ENCODE peak calls at places on chromosomes 4 and X, in eight cellular contexts. One of them, this sample, is unnamed.

GRCh38 chr4:948101-948935 is 16.1 kb downstream of the TMEM175 start:
- DNase-seq in neural progenitor cell: no peak
- DNase-seq in hepatocyte: peak; percentile 34
- DNase-seq in PC-3: no peak
- DNase-seq in GM23338: no peak
- DNase-seq in HCT116: no peak
- DNase-seq in SK-N-SH: peak; percentile 14
- DNase-seq in MM.1S: no peak
- DNase-seq in this sample: no peak

GRCh38 chrX:73838123-73838522 is 275.1 kb downstream of the CHIC1 start:
- DNase-seq in SK-N-SH: no peak
- DNase-seq in HCT116: no peak
- DNase-seq in hepatocyte: no peak
- DNase-seq in GM23338: no peak
- DNase-seq in PC-3: no peak
- DNase-seq in MM.1S: no peak
- DNase-seq in neural progenitor cell: no peak
- DNase-seq in this sample: no peak

GRCh38 chr4:25938251-25939186 is 24.5 kb downstream of the SMIM20 start:
- DNase-seq in SK-N-SH: no peak
- DNase-seq in MM.1S: no peak
- DNase-seq in PC-3: peak; percentile 5
- DNase-seq in neural progenitor cell: no peak
- DNase-seq in hepatocyte: no peak
- DNase-seq in GM23338: no peak
- DNase-seq in HCT116: no peak
- DNase-seq in this sample: peak; percentile 94

GRCh38 chr4:70958681-70959080 is 34.8 kb upstream of the DCK start:
- DNase-seq in neural progenitor cell: no peak
- DNase-seq in PC-3: peak; percentile 8
- DNase-seq in HCT116: no peak
- DNase-seq in hepatocyte: no peak
- DNase-seq in MM.1S: no peak
- DNase-seq in GM23338: no peak
- DNase-seq in SK-N-SH: no peak
- DNase-seq in this sample: peak; percentile 91

GRCh38 chrX:65610040-65610439 is 57.4 kb upstream of the MSN start:
- DNase-seq in MM.1S: no peak
- DNase-seq in SK-N-SH: no peak
- DNase-seq in hepatocyte: no peak
- DNase-seq in GM23338: no peak
- DNase-seq in PC-3: no peak
- DNase-seq in HCT116: no peak
- DNase-seq in neural progenitor cell: no peak
- DNase-seq in this sample: peak; percentile 14

GRCh38 chr4:20520901-20521300 is 179.4 kb upstream of the PACRGL start:
- DNase-seq in PC-3: peak; percentile 54
- DNase-seq in hepatocyte: no peak
- DNase-seq in SK-N-SH: peak; percentile 8
- DNase-seq in MM.1S: no peak
- DNase-seq in GM23338: no peak
- DNase-seq in neural progenitor cell: no peak
- DNase-seq in HCT116: no peak
- DNase-seq in this sample: peak; percentile 80

GRCh38 chrX:118226060-118226428 is 109.4 kb upstream of the KLHL13 start:
- DNase-seq in HCT116: no peak
- DNase-seq in MM.1S: peak; percentile 40
- DNase-seq in GM23338: peak; percentile 16
- DNase-seq in SK-N-SH: peak; percentile 35
- DNase-seq in hepatocyte: peak; percentile 26
- DNase-seq in PC-3: peak; percentile 45
- DNase-seq in neural progenitor cell: no peak
- DNase-seq in this sample: peak; percentile 32

GRCh38 chr4:107755841-107756356 is 35.9 kb upstream of the PAPSS1 start:
- DNase-seq in hepatocyte: no peak
- DNase-seq in PC-3: no peak
- DNase-seq in GM23338: peak; percentile 45
- DNase-seq in SK-N-SH: no peak
- DNase-seq in MM.1S: peak; percentile 87
- DNase-seq in neural progenitor cell: no peak
- DNase-seq in HCT116: no peak
- DNase-seq in this sample: no peak

GRCh38 chr4:5204781-5205180 is 153.5 kb downstream of the STK32B start:
- DNase-seq in HCT116: no peak
- DNase-seq in PC-3: peak; percentile 40
- DNase-seq in neural progenitor cell: no peak
- DNase-seq in hepatocyte: no peak
- DNase-seq in MM.1S: no peak
- DNase-seq in GM23338: no peak
- DNase-seq in SK-N-SH: no peak
- DNase-seq in this sample: peak; percentile 37

GRCh38 chr4:148203056-148203898 is 238.9 kb downstream of the NR3C2 start:
- DNase-seq in PC-3: no peak
- DNase-seq in SK-N-SH: no peak
- DNase-seq in hepatocyte: peak; percentile 46
- DNase-seq in GM23338: peak; percentile 67
- DNase-seq in neural progenitor cell: peak; percentile 64
- DNase-seq in MM.1S: no peak
- DNase-seq in HCT116: no peak
- DNase-seq in this sample: no peak

GRCh38 chr4:119579823-119580222 is 48.8 kb downstream of the PDE5A start:
- DNase-seq in HCT116: no peak
- DNase-seq in hepatocyte: no peak
- DNase-seq in MM.1S: no peak
- DNase-seq in neural progenitor cell: no peak
- DNase-seq in GM23338: no peak
- DNase-seq in PC-3: no peak
- DNase-seq in SK-N-SH: no peak
- DNase-seq in this sample: no peak
- TF ChIP-seq EZH2phosphoT487 in HCT116: no peak
- TF ChIP-seq EZH2phosphoT487 in hepatocyte: no peak
- TF ChIP-seq EZH2phosphoT487 in MM.1S: no peak
- TF ChIP-seq EZH2phosphoT487 in neural progenitor cell: no peak
- TF ChIP-seq EZH2phosphoT487 in GM23338: no peak
- TF ChIP-seq EZH2phosphoT487 in PC-3: no peak
- TF ChIP-seq EZH2phosphoT487 in SK-N-SH: no peak
- TF ChIP-seq EZH2phosphoT487 in this sample: no peak

DNA sequence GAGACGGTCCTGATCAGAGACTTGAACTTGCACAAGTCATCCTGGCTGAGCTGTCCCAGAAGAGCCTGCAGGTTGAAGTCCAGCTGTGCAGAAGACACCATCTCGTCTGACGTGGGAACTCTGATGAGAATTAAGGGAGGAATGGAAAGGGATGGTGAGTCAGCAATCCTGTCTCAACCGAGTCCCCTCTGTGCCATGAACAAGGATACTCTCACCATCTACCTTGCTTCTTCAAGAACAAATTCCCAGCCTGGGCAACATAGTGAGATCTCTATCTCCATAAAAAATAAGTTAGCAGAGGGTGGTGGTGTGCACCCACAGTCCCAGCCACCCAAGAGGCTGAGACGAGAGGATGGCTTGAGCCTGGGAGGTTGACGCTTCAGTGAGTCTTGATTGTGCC is at the start of gene NLRP2B:
- DNase-seq in HCT116: no peak
- DNase-seq in PC-3: no peak
- DNase-seq in SK-N-SH: no peak
- DNase-seq in MM.1S: no peak
- DNase-seq in GM23338: no peak
- DNase-seq in hepatocyte: no peak
- DNase-seq in neural progenitor cell: no peak
- DNase-seq in this sample: no peak
- H3K27me3 ChIP-seq in HCT116: no peaks in the 10 kb centered on the region
- H3K27me3 ChIP-seq in PC-3: peaks cover 5% of the 10 kb centered on the region
- H3K27me3 ChIP-seq in SK-N-SH: peaks cover 18% of the 10 kb centered on the region
- H3K27me3 ChIP-seq in MM.1S: no peaks in the 10 kb centered on the region
- H3K27me3 ChIP-seq in GM23338: no peaks in the 10 kb centered on the region
- H3K27me3 ChIP-seq in hepatocyte: no peaks in the 10 kb centered on the region
- H3K27me3 ChIP-seq in neural progenitor cell: no peaks in the 10 kb centered on the region
- H3K27me3 ChIP-seq in this sample: no peaks in the 10 kb centered on the region

GRCh38 chr4:123298798-123299197 is 97.8 kb upstream of the SPRY1 start:
- DNase-seq in GM23338: no peak
- DNase-seq in neural progenitor cell: no peak
- DNase-seq in PC-3: no peak
- DNase-seq in HCT116: no peak
- DNase-seq in MM.1S: no peak
- DNase-seq in SK-N-SH: no peak
- DNase-seq in hepatocyte: no peak
- DNase-seq in this sample: peak; percentile 18

GRCh38 chr4:123297836-123298235 is 98.8 kb upstream of the SPRY1 start:
- DNase-seq in SK-N-SH: no peak
- DNase-seq in neural progenitor cell: no peak
- DNase-seq in MM.1S: no peak
- DNase-seq in GM23338: peak; percentile 33
- DNase-seq in HCT116: no peak
- DNase-seq in hepatocyte: no peak
- DNase-seq in PC-3: no peak
- DNase-seq in this sample: no peak

GRCh38 chr4:123300222-123300621 is 96.4 kb upstream of the SPRY1 start:
- DNase-seq in neural progenitor cell: no peak
- DNase-seq in hepatocyte: no peak
- DNase-seq in GM23338: no peak
- DNase-seq in HCT116: no peak
- DNase-seq in SK-N-SH: no peak
- DNase-seq in MM.1S: no peak
- DNase-seq in PC-3: no peak
- DNase-seq in this sample: no peak

GRCh38 chr4:123300625-123301024 is 96.0 kb upstream of the SPRY1 start:
- DNase-seq in PC-3: no peak
- DNase-seq in MM.1S: no peak
- DNase-seq in SK-N-SH: no peak
- DNase-seq in hepatocyte: no peak
- DNase-seq in HCT116: no peak
- DNase-seq in GM23338: no peak
- DNase-seq in neural progenitor cell: no peak
- DNase-seq in this sample: no peak

DNA sequence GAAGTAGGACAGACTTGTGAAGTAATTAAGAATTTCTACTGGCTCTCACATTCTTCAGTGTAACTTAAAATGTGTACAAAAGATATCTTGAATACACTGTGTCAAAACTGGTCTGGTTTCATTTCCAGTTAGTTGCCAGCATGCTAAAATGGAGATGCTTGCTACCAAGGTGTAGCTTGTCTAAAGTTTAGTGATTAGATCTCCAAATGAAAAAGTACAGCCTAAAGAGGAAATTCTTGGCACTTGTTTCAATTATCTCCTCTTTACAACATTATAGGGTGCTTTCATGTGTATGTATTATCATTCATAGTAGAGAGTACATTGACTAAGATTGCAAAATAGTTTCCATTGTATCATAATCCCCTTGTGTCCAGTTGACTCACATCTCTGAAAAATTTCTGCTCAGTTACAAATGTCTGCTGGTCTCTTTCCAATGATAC is 97.4 kb upstream of the SPRY1 start:
- DNase-seq in neural progenitor cell: no peak
- DNase-seq in PC-3: peak; percentile 69
- DNase-seq in SK-N-SH: no peak
- DNase-seq in GM23338: no peak
- DNase-seq in MM.1S: no peak
- DNase-seq in hepatocyte: no peak
- DNase-seq in HCT116: no peak
- DNase-seq in this sample: peak; percentile 90
- TF ChIP-seq EZH2phosphoT487 in neural progenitor cell: no peak
- TF ChIP-seq EZH2phosphoT487 in PC-3: no peak
- TF ChIP-seq EZH2phosphoT487 in SK-N-SH: no peak
- TF ChIP-seq EZH2phosphoT487 in GM23338: no peak
- TF ChIP-seq EZH2phosphoT487 in MM.1S: no peak
- TF ChIP-seq EZH2phosphoT487 in hepatocyte: no peak
- TF ChIP-seq EZH2phosphoT487 in HCT116: no peak
- TF ChIP-seq EZH2phosphoT487 in this sample: no peak

DNA sequence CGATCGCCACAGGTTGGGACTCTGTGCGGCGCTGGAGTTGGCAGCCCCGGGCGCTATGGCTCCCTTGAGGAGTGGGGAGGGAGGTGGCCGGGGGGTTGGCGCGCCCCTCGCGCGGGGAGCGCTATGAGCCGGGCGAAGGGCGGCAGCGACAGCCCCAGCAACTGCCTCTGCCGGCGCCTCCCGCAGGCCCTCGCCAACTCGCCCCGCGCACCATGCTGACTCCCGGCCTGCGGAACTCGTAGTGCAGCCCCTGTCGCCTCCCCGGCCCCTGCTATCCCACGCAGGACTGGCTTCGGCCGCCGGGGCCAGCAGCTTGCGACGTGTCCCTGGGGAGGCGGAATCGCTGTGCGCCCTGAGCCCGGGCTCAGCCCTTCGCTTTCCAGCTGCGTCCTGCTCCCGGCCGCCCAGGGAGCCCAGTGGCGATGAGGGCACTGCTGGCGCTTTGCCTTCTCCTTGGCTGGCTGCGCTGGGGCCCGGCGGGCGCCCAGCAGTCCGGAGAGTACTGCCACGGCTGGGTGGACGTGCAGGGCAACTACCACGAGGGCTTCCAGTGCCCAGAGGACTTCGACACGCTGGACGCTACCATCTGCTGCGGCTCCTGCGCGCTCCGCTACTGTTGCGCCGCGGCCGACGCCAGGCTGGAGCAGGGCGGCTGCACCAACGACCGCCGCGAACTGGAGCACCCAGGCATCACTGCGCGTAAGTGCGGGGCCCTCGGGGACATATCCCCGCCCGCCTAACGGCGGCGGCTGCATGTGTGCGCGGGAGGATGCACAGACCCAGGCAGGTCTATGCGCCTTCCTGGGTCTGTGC is 553 bp downstream of the SHISA3 start:
- DNase-seq in MM.1S: peak; percentile 25
- DNase-seq in hepatocyte: peak; percentile 18
- DNase-seq in GM23338: peak; percentile 75
- DNase-seq in SK-N-SH: peak; percentile 81
- DNase-seq in HCT116: no peak
- DNase-seq in PC-3: peak; percentile 21
- DNase-seq in neural progenitor cell: peak; percentile 77
- DNase-seq in this sample: peak; percentile 36
- H3K27me3 ChIP-seq in MM.1S: peaks cover 24% of the 10 kb centered on the region
- H3K27me3 ChIP-seq in hepatocyte: peaks cover 90% of the 10 kb centered on the region
- H3K27me3 ChIP-seq in GM23338: peaks cover 79% of the 10 kb centered on the region
- H3K27me3 ChIP-seq in SK-N-SH: peaks cover 23% of the 10 kb centered on the region
- H3K27me3 ChIP-seq in HCT116: no peaks in the 10 kb centered on the region
- H3K27me3 ChIP-seq in PC-3: no peaks in the 10 kb centered on the region
- H3K27me3 ChIP-seq in neural progenitor cell: peaks cover 85% of the 10 kb centered on the region
- H3K27me3 ChIP-seq in this sample: peaks cover 70% of the 10 kb centered on the region

DNA sequence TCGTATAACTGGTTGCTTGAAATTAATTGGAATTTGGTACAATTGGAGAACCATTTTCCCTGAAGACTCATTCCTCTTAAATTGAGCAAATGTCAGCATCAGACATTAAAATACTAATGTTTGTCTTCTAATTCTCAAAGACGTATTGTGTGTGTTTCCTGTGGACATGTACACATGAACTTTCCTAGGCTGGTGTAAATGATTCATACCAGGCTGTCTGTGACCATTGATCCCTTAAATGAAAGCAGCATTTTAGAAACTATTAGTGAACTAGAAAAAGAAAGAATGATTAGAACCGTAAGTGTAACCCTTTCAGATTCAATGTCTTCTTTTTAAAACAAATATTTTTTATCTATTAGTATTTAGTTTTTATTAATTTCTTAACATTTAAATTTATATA is 332.9 kb downstream of the PPP3CA start:
- DNase-seq in hepatocyte: no peak
- DNase-seq in GM23338: no peak
- DNase-seq in HCT116: no peak
- DNase-seq in neural progenitor cell: no peak
- DNase-seq in SK-N-SH: no peak
- DNase-seq in PC-3: no peak
- DNase-seq in MM.1S: no peak
- DNase-seq in this sample: no peak
- TF ChIP-seq EZH2phosphoT487 in hepatocyte: no peak
- TF ChIP-seq EZH2phosphoT487 in GM23338: no peak
- TF ChIP-seq EZH2phosphoT487 in HCT116: no peak
- TF ChIP-seq EZH2phosphoT487 in neural progenitor cell: no peak
- TF ChIP-seq EZH2phosphoT487 in SK-N-SH: no peak
- TF ChIP-seq EZH2phosphoT487 in PC-3: no peak
- TF ChIP-seq EZH2phosphoT487 in MM.1S: no peak
- TF ChIP-seq EZH2phosphoT487 in this sample: no peak

This sample was measured in GM23248.